ENCODE peak calls at places on chromosomes 12 and 14, in seven cellular contexts. I, H, T, F, J, E and A are unnamed samples.

GRCh38 chr12:80268924-80269749 is 169.8 kb downstream of the OTOGL start:
- DNase-seq in I (peak; percentile 7), J (no peak), H (no peak), T (no peak), F (peak; percentile 54), E (no peak), A (no peak)

GRCh38 chr12:52258335-52258901 is 16.0 kb upstream of the KRT86 start:
- DNase-seq in H (peak; percentile 64), F (no peak), T (no peak), I (no peak), J (no peak), E (peak; percentile 75), A (peak; percentile 41)

GRCh38 chr14:91402278-91403068 is 15.1 kb downstream of the CCDC88C start:
- DNase-seq in T (no peak), J (no peak), I (no peak), F (no peak), E (no peak), H (no peak), A (no peak)

GRCh38 chr12:62659457-62660295 is 193.1 kb downstream of the MON2 start:
- DNase-seq in I (no peak), H (no peak), T (no peak), E (peak; percentile 56), J (no peak), F (no peak), A (no peak)

GRCh38 chr12:117111386-117112267 is 12.4 kb upstream of the TESC start:
- DNase-seq in T (no peak), I (no peak), J (no peak), F (no peak), H (peak; percentile 45), E (peak; percentile 60), A (no peak)

GRCh38 chr14:99183716-99184115 is 88.3 kb downstream of the BCL11B start:
- DNase-seq in I (no peak), H (no peak), E (no peak), F (no peak), J (no peak), T (no peak), A (no peak)

GRCh38 chr14:34684578-34684977 is 29.8 kb downstream of the CFL2 start:
- DNase-seq in T (no peak), J (no peak), H (no peak), F (no peak), E (no peak), I (no peak), A (peak; percentile 72)

GRCh38 chr14:61720302-61720677 is 25.0 kb downstream of the HIF1A start:
- DNase-seq in I (no peak), J (no peak), F (no peak), T (no peak), H (no peak), E (no peak), A (no peak)

GRCh38 chr12:49144384-49144783 is 13.2 kb upstream of the TUBA1B start:
- DNase-seq in T (no peak), F (no peak), J (no peak), E (no peak), I (no peak), H (no peak), A (no peak)

GRCh38 chr14:102659797-102660196 is 67.3 kb downstream of the RCOR1 start:
- DNase-seq in E (no peak), T (no peak), J (no peak), F (no peak), I (no peak), H (no peak), A (peak; percentile 43)

GRCh38 chr12:28190321-28191017 is at the start of gene CCDC91:
- DNase-seq in E (peak; percentile 88), T (peak; percentile 61), F (peak; percentile 35), J (peak; percentile 60), H (peak; percentile 73), I (peak; percentile 69), A (peak; percentile 94)

DNA sequence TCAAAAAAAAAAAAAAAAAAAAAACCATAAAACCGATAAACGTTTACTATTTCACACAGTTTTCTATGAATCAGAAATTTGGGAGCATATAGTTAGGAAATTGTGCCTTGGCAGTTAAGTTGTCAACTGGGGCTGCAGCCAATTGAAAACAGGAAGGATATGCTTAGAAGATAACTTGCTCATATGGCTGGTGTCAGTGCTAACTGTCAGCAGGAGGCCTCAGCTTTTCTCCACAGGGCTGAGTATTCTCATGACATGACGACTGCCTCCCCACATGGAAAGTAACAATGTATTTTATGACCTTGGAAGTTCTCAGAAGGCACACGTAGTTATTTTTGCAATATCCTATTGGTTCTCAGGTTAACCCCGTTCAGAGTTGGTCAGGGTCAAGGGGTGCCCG is 29.6 kb upstream of the OR5AU1 start:
- DNase-seq in F (no peak), H (no peak), E (no peak), T (no peak), I (no peak), J (no peak), A (peak; percentile 59)
- TF ChIP-seq CTCF in F (no peak), H (no peak), E (no peak), T (no peak), I (no peak), J (no peak), A (no peak)

GRCh38 chr12:104615048-104615561 is 158.4 kb downstream of the CHST11 start:
- DNase-seq in J (no peak), T (no peak), F (no peak), H (no peak), I (no peak), E (no peak), A (no peak)
- TF ChIP-seq MAX in J (no peak), T (no peak), F (no peak), H (no peak), I (no peak), E (no peak), A (no peak)

GRCh38 chr12:2262449-2262848 is 209.7 kb downstream of the CACNA1C start:
- DNase-seq in I (no peak), T (no peak), E (no peak), J (no peak), H (no peak), F (no peak), A (no peak)

GRCh38 chr12:2264622-2265306 is 212.0 kb downstream of the CACNA1C start:
- DNase-seq in H (no peak), T (no peak), I (no peak), J (no peak), F (no peak), E (no peak), A (no peak)

GRCh38 chr12:2263921-2264320 is 211.1 kb downstream of the CACNA1C start:
- DNase-seq in I (no peak), H (no peak), E (no peak), F (no peak), J (no peak), T (no peak), A (no peak)

GRCh38 chr12:2259368-2259767 is 206.6 kb downstream of the CACNA1C start:
- DNase-seq in T (no peak), F (no peak), H (no peak), J (no peak), I (no peak), E (no peak), A (peak; percentile 79)

GRCh38 chr12:2261708-2262107 is 208.9 kb downstream of the CACNA1C start:
- DNase-seq in T (no peak), J (no peak), H (no peak), E (no peak), F (no peak), I (no peak), A (no peak)
- TF ChIP-seq CTCF in T (no peak), J (no peak), H (no peak), E (no peak), F (no peak), I (no peak), A (no peak)

GRCh38 chr12:132435486-132436187 is 54.3 kb upstream of the FBRSL1 start:
- DNase-seq in J (no peak), F (no peak), T (no peak), H (no peak), E (no peak), I (no peak), A (no peak)
- TF ChIP-seq MAX in J (no peak), F (no peak), T (no peak), H (no peak), E (no peak), I (no peak), A (no peak)

GRCh38 chr14:49206832-49207231 is 379.3 kb downstream of the RPS29 start:
- DNase-seq in H (no peak), E (no peak), F (no peak), T (no peak), J (no peak), I (no peak), A (no peak)
- TF ChIP-seq CTCF in H (no peak), E (peak; percentile 15), F (no peak), T (no peak), J (no peak), I (no peak), A (no peak)